ENCODE peak calls at places on chromosomes 3 and 15, in seven cellular contexts. R, A, F, M, Z, Q and G are unnamed samples.

GRCh38 chr3:148202386-148202785 is 495.3 kb upstream of the AGTR1 start:
- DNase-seq in F (no peak), Z (no peak), R (no peak), Q (no peak), A (no peak), M (no peak), G (no peak)

GRCh38 chr15:76799760-76800159 is 105.4 kb downstream of the SCAPER start:
- DNase-seq in R (no peak), Q (peak), M (no peak), A (no peak), F (peak), Z (no peak), G (no peak)

GRCh38 chr3:188294823-188295487 is 141.0 kb downstream of the LPP start:
- DNase-seq in A (no peak), F (peak), M (no peak), R (peak), Q (peak), Z (no peak), G (peak)

GRCh38 chr15:64155802-64156651 is 4.5 kb downstream of the SNX22 start:
- DNase-seq in Q (no peak), M (no peak), Z (no peak), R (no peak), F (no peak), A (no peak), G (no peak)

GRCh38 chr3:188937389-188937788 is 234.4 kb upstream of the TPRG1 start:
- DNase-seq in R (no peak), M (no peak), A (no peak), Z (no peak), F (no peak), Q (no peak), G (no peak)

GRCh38 chr3:87309601-87310000 is 33.2 kb upstream of the POU1F1 start:
- DNase-seq in R (no peak), Q (no peak), A (no peak), M (no peak), F (no peak), Z (no peak), G (no peak)

GRCh38 chr3:114900908-114901307 is 246.2 kb downstream of the ZBTB20 start:
- DNase-seq in R (no peak), M (no peak), Z (no peak), F (no peak), Q (no peak), A (no peak), G (no peak)

GRCh38 chr3:58216496-58217197 is 5.9 kb upstream of the DNASE1L3 start:
- DNase-seq in Q (no peak), F (no peak), R (no peak), Z (no peak), A (no peak), M (no peak), G (no peak)

GRCh38 chr15:66588971-66589370 is 23.2 kb upstream of the LCTL start:
- DNase-seq in F (no peak), A (no peak), M (no peak), R (no peak), Z (peak), Q (no peak), G (no peak)

GRCh38 chr3:107690522-107691138 is 167.9 kb downstream of the BBX start:
- DNase-seq in M (no peak), Z (no peak), A (no peak), Q (no peak), F (peak), R (peak), G (peak)

GRCh38 chr3:65618599-65618998 is 420.1 kb downstream of the MAGI1 start:
- DNase-seq in A (no peak), F (no peak), Q (no peak), R (no peak), M (no peak), Z (no peak), G (no peak)

GRCh38 chr15:42581272-42581730 is 5.9 kb downstream of the STARD9 start:
- DNase-seq in R (peak), F (no peak), A (peak), M (peak), Z (peak), Q (no peak), G (peak)

GRCh38 chr15:52069559-52069958 is 43.0 kb downstream of the BCL2L10 start:
- DNase-seq in F (no peak), Z (no peak), Q (no peak), A (no peak), M (no peak), R (no peak), G (no peak)

GRCh38 chr3:8303466-8303865 is 198.2 kb upstream of the LMCD1 start:
- DNase-seq in R (peak), M (no peak), F (no peak), A (no peak), Q (no peak), Z (no peak), G (no peak)

GRCh38 chr3:197023241-197023997 is 6.2 kb downstream of the MELTF start:
- DNase-seq in Q (no peak), R (peak), Z (no peak), A (no peak), M (no peak), F (no peak), G (no peak)

GRCh38 chr3:112811150-112811884 is 35.3 kb downstream of the CD200R1L start:
- DNase-seq in M (no peak), Z (peak), F (peak), Q (peak), A (no peak), R (no peak), G (peak)

GRCh38 chr3:29486087-29486486 is 205.2 kb downstream of the RBMS3 start:
- DNase-seq in M (no peak), F (peak), R (peak), Q (peak), Z (no peak), A (no peak), G (no peak)

GRCh38 chr15:39154136-39154770 is 426.6 kb upstream of the THBS1 start:
- DNase-seq in Q (no peak), A (no peak), F (no peak), M (no peak), Z (no peak), R (peak), G (no peak)

GRCh38 chr3:38992117-38992779 is 59.5 kb downstream of the SCN11A start:
- DNase-seq in M (no peak), Z (no peak), A (no peak), R (no peak), F (peak), Q (peak), G (no peak)

GRCh38 chr3:172836390-172836997 is 86.0 kb downstream of the ECT2 start:
- DNase-seq in Q (no peak), R (peak), Z (no peak), M (no peak), F (peak), A (no peak), G (no peak)

GRCh38 chr3:98726084-98726483 is 37.1 kb upstream of the ST3GAL6 start:
- DNase-seq in R (no peak), A (no peak), Z (no peak), Q (no peak), M (no peak), F (no peak), G (no peak)

GRCh38 chr3:2937055-2937454 is 173.1 kb downstream of the IL5RA start:
- DNase-seq in A (no peak), R (no peak), F (no peak), M (no peak), Z (no peak), Q (no peak), G (no peak)

GRCh38 chr3:12440927-12441326 is 43.4 kb upstream of the TSEN2 start:
- DNase-seq in A (no peak), R (no peak), Q (no peak), Z (peak), F (peak), M (no peak), G (no peak)

GRCh38 chr3:33729993-33730392 is 11.9 kb upstream of the CLASP2 start:
- DNase-seq in F (no peak), M (no peak), R (no peak), Q (no peak), Z (no peak), A (no peak), G (no peak)

GRCh38 chr3:146164951-146165350 is 4.0 kb upstream of the PLOD2 start:
- DNase-seq in A (no peak), M (no peak), Z (no peak), Q (no peak), F (no peak), R (no peak), G (no peak)

GRCh38 chr3:73808862-73809509 is 184.2 kb upstream of the PDZRN3 start:
- DNase-seq in Z (no peak), R (no peak), A (no peak), M (no peak), F (no peak), Q (no peak), G (no peak)

GRCh38 chr15:96115642-96116041 is 214.9 kb upstream of the NR2F2 start:
- DNase-seq in F (no peak), R (no peak), A (no peak), Z (no peak), M (no peak), Q (peak), G (no peak)

GRCh38 chr3:5186854-5187151 is 704 bp upstream of the EDEM1 start:
- DNase-seq in Z (no peak), F (no peak), R (no peak), A (no peak), Q (no peak), M (no peak), G (no peak)

GRCh38 chr3:44721231-44722102 is 8.0 kb upstream of the ZNF501 start:
- DNase-seq in Z (no peak), F (no peak), Q (no peak), M (no peak), A (no peak), R (no peak), G (no peak)

GRCh38 chr15:75702431-75702830 is 10.2 kb downstream of the CSPG4 start:
- DNase-seq in M (no peak), R (no peak), F (no peak), Z (peak), A (no peak), Q (no peak), G (no peak)

GRCh38 chr3:114834175-114834940 is 312.7 kb downstream of the ZBTB20 start:
- DNase-seq in R (no peak), M (no peak), F (no peak), Q (no peak), Z (no peak), A (no peak), G (no peak)

GRCh38 chr3:5188419-5189405 is 1.2 kb downstream of the EDEM1 start:
- DNase-seq in M (peak), F (no peak), Q (no peak), Z (no peak), A (no peak), R (no peak), G (no peak)

GRCh38 chr3:38648659-38649499 is 608 bp downstream of the SCN5A start:
- DNase-seq in Q (no peak), F (no peak), A (no peak), Z (no peak), M (no peak), R (no peak), G (no peak)